ENCODE peak calls at places on chromosomes 3 and 15, in ten cellular contexts. T is choroid plexus epithelial cell; Q is GM23248; Y is Panc1; S is NCI-H748 treated with DMSO at 0.1 percent for 48 hours; O is neural crest cell; E is activated T-helper 1 cell treated with anti-CD3 and anti-CD28 coated beads, Interleukin-2, amount 50 U/mL, for 16 hours; F is GDM1; V is HEK293T; G is right atrium auricular region. K is an unnamed sample.

GRCh38 chr15:84749111-84749991 is 959 bp downstream of the ZNF592 start:
- DNase-seq in S (no peak), E (no peak), G (no peak), T (peak), Y (no peak), F (no peak), Q (peak), O (no peak), V (peak), K (no peak)

GRCh38 chr3:107599755-107600122 is 77.0 kb downstream of the BBX start:
- DNase-seq in T (no peak), O (no peak), E (no peak), Q (no peak), F (no peak), G (no peak), V (no peak), S (no peak), Y (no peak), K (no peak)

GRCh38 chr3:58116161-58116955 is 94.4 kb downstream of the DNASE1L3 start:
- DNase-seq in F (no peak), Y (no peak), T (no peak), V (no peak), G (no peak), E (peak), Q (no peak), S (no peak), O (no peak), K (no peak)

GRCh38 chr3:149808209-149808829 is 4.7 kb upstream of the RNF13 start:
- DNase-seq in F (peak), O (peak), Q (peak), T (peak), G (peak), E (peak), S (peak), Y (peak), V (peak), K (no peak)

GRCh38 chr15:43209059-43209824 is 11.6 kb downstream of the EPB42 start:
- DNase-seq in G (no peak), S (no peak), T (peak), O (no peak), F (no peak), E (no peak), Q (peak), V (peak), Y (no peak), K (peak)

GRCh38 chr3:52277071-52277964 is 1.1 kb downstream of the WDR82 start:
- DNase-seq in S (no peak), T (peak), Q (peak), G (peak), V (peak), F (no peak), E (peak), Y (no peak), O (peak), K (peak)

GRCh38 chr15:67066041-67067021 is 929 bp downstream of the SMAD3 start:
- DNase-seq in E (no peak), V (no peak), G (no peak), Q (peak), T (no peak), O (peak), S (no peak), F (no peak), Y (no peak), K (no peak)

GRCh38 chr3:143266936-143267335 is 147.4 kb downstream of the CHST2 start:
- DNase-seq in V (no peak), G (no peak), Y (no peak), E (no peak), S (no peak), F (no peak), Q (no peak), O (no peak), T (no peak), K (no peak)

K was measured in esophagus muscularis mucosa.